ENCODE peak calls at places on chromosomes 11 and 22, in seven cellular contexts. P, L, E, V, Y, W and D are unnamed samples.

GRCh38 chr22:30205281-30206115 is 41.1 kb downstream of the LIF start:
- DNase-seq in L (peak), Y (no peak), P (no peak), V (no peak), W (peak), E (no peak), D (no peak)

GRCh38 chr11:1153105-1153950 is 4.4 kb upstream of the MUC5AC start:
- DNase-seq in E (no peak), V (no peak), Y (no peak), W (peak), P (no peak), L (no peak), D (no peak)

GRCh38 chr11:126886636-126887035 is 113.9 kb downstream of the KIRREL3 start:
- DNase-seq in W (no peak), P (no peak), Y (no peak), L (no peak), V (no peak), E (no peak), D (no peak)

GRCh38 chr11:59417023-59417422 is 9.2 kb downstream of the OR5A2 start:
- DNase-seq in W (no peak), Y (no peak), V (no peak), L (no peak), E (no peak), P (no peak), D (no peak)

GRCh38 chr11:72983560-72983959 is 158.6 kb downstream of the FCHSD2 start:
- DNase-seq in V (no peak), P (no peak), L (no peak), E (no peak), Y (no peak), W (no peak), D (no peak)

GRCh38 chr22:17965538-17966402 is 58.6 kb downstream of the MICAL3 start:
- DNase-seq in W (no peak), Y (no peak), P (no peak), V (no peak), E (no peak), L (no peak), D (no peak)

GRCh38 chr11:125167954-125168821 is 3.6 kb downstream of the PKNOX2 start:
- DNase-seq in L (no peak), Y (peak), V (no peak), W (peak), P (no peak), E (no peak), D (no peak)

GRCh38 chr11:44630511-44631210 is 65.2 kb downstream of the CD82 start:
- DNase-seq in E (no peak), L (no peak), W (peak), V (no peak), Y (no peak), P (no peak), D (no peak)

GRCh38 chr11:112049777-112050176 is 24.0 kb downstream of the PIH1D2 start:
- DNase-seq in P (no peak), Y (no peak), W (no peak), E (no peak), L (no peak), V (no peak), D (no peak)

GRCh38 chr11:45410391-45411215 is 124.5 kb upstream of the SYT13 start:
- DNase-seq in V (no peak), E (no peak), L (no peak), W (peak), P (no peak), Y (peak), D (no peak)

GRCh38 chr22:29105468-29105867 is 32.6 kb downstream of the KREMEN1 start:
- DNase-seq in L (peak), P (no peak), V (no peak), W (no peak), Y (no peak), E (no peak), D (no peak)

GRCh38 chr11:124602193-124602592 is 9.0 kb upstream of the PANX3 start:
- DNase-seq in E (no peak), Y (no peak), W (no peak), P (no peak), L (peak), V (no peak), D (no peak)

GRCh38 chr22:24803064-24803542 is 2.9 kb upstream of the SGSM1 start:
- DNase-seq in V (peak), Y (peak), W (peak), L (peak), P (peak), E (no peak), D (peak)

GRCh38 chr22:23591203-23591791 is 11.2 kb upstream of the IGLL1 start:
- DNase-seq in W (no peak), Y (peak), E (no peak), V (peak), P (peak), L (peak), D (peak)

GRCh38 chr22:45927059-45927458 is 49.9 kb downstream of the WNT7B start:
- DNase-seq in L (no peak), W (no peak), E (no peak), P (no peak), V (no peak), Y (no peak), D (no peak)

GRCh38 chr11:93133710-93134109 is 64.1 kb downstream of the SLC36A4 start:
- DNase-seq in E (no peak), W (no peak), L (peak), P (no peak), V (no peak), Y (no peak), D (no peak)

GRCh38 chr11:125624756-125625213 is at the start of gene CHEK1:
- DNase-seq in P (no peak), L (no peak), Y (no peak), V (no peak), E (no peak), W (no peak), D (no peak)

GRCh38 chr22:27867958-27868737 is 50.9 kb downstream of the PITPNB start:
- DNase-seq in Y (no peak), P (no peak), W (no peak), V (no peak), E (no peak), L (no peak), D (no peak)

GRCh38 chr11:61549662-61550568 is 31.0 kb downstream of the SYT7 start:
- DNase-seq in P (no peak), E (no peak), W (no peak), L (no peak), Y (no peak), V (no peak), D (no peak)

GRCh38 chr11:46242961-46243795 is 34.3 kb upstream of the CREB3L1 start:
- DNase-seq in E (peak), W (peak), V (peak), Y (peak), L (peak), P (peak), D (peak)

GRCh38 chr11:59097113-59097708 is 9.8 kb upstream of the FAM111B start:
- DNase-seq in P (peak), V (peak), Y (peak), W (no peak), E (no peak), L (peak), D (peak)

GRCh38 chr22:46030241-46030880 is 53.4 kb upstream of the WNT7B start:
- DNase-seq in Y (no peak), E (no peak), V (no peak), P (no peak), W (no peak), L (no peak), D (no peak)

GRCh38 chr11:69156673-69157155 is 979 bp downstream of the SMIM38 start:
- DNase-seq in V (no peak), Y (no peak), E (no peak), P (no peak), L (peak), W (no peak), D (no peak)

GRCh38 chr22:20179455-20180244 is 28.8 kb upstream of the CCDC188 start:
- DNase-seq in W (no peak), V (no peak), L (no peak), Y (no peak), E (no peak), P (no peak), D (no peak)

GRCh38 chr22:49009359-49010063 is 818.2 kb downstream of the BRD1 start:
- DNase-seq in W (peak), P (no peak), V (no peak), L (no peak), Y (no peak), E (no peak), D (no peak)